ENCODE peak calls at places on chromosome 1, in five cellular contexts. B is NCI-H1105; X is mucosa of gallbladder; E is GM03348; W is activated naive CD4-positive, alpha-beta T cell treated with Interleukin-2 at 50 U/mL for 16 hours. M is an unnamed sample.

GRCh38 chr1:53396563-53397268 is 62.5 kb upstream of the DMRTB1 start:
- DNase-seq in B (no peak), X (no peak), E (no peak), W (no peak), M (no peak)

GRCh38 chr1:154520333-154520732 is 18.1 kb upstream of the SHE start:
- DNase-seq in B (no peak), X (no peak), E (no peak), W (no peak), M (no peak)

GRCh38 chr1:247924868-247925267 is at the start of gene OR2AJ1:
- DNase-seq in B (no peak), X (no peak), E (no peak), W (no peak), M (no peak)

GRCh38 chr1:58773406-58773840 is 10.4 kb downstream of the JUN start:
- DNase-seq in B (peak), X (peak), E (no peak), W (no peak), M (no peak)

GRCh38 chr1:210446479-210446878 is 117.8 kb downstream of the HHAT start:
- DNase-seq in B (no peak), X (no peak), E (no peak), W (peak), M (peak)

GRCh38 chr1:205047764-205048231 is 4.8 kb downstream of the CNTN2 start:
- DNase-seq in B (no peak), X (no peak), E (no peak), W (no peak), M (no peak)

GRCh38 chr1:199403421-199404116 is 623.9 kb upstream of the NR5A2 start:
- DNase-seq in B (no peak), X (no peak), E (peak), W (no peak), M (no peak)

GRCh38 chr1:30981172-30981571 is 72.6 kb upstream of the SDC3 start:
- DNase-seq in B (no peak), X (no peak), E (no peak), W (no peak), M (no peak)

GRCh38 chr1:1021010-1021845 is 1.3 kb downstream of the AGRN start:
- DNase-seq in B (peak), X (peak), E (peak), W (no peak), M (no peak)

M was measured in stimulated activated CD4-positive, alpha-beta T cell treated with anti-CD3 and anti-CD28 coated beads, Interleukin-4, amount 100 ng/mL, for 24 hours.